ENCODE peak calls at places on chromosomes 6 and 20, in nine cellular contexts. One of them, this sample, is unnamed.

GRCh38 chr6:117919775-117920492 is 12.9 kb downstream of the SLC35F1 start:
- DNase-seq in HFF-Myc: no peak
- DNase-seq in left lung: no peak
- DNase-seq in gastrocnemius medialis: no peak
- DNase-seq in AG10803: no peak
- DNase-seq in AG09319: no peak
- DNase-seq in GM23338: peak
- DNase-seq in neural crest cell: peak
- DNase-seq in keratinocyte: no peak
- DNase-seq in this sample: no peak

GRCh38 chr6:110875548-110876169 is 1.1 kb downstream of the AMD1 start:
- DNase-seq in HFF-Myc: no peak
- DNase-seq in left lung: peak
- DNase-seq in gastrocnemius medialis: peak
- DNase-seq in AG10803: no peak
- DNase-seq in AG09319: no peak
- DNase-seq in GM23338: peak
- DNase-seq in neural crest cell: peak
- DNase-seq in keratinocyte: no peak
- DNase-seq in this sample: peak

GRCh38 chr6:114315841-114316595 is 26.8 kb downstream of the HS3ST5 start:
- DNase-seq in HFF-Myc: no peak
- DNase-seq in left lung: no peak
- DNase-seq in gastrocnemius medialis: no peak
- DNase-seq in AG10803: no peak
- DNase-seq in AG09319: no peak
- DNase-seq in GM23338: no peak
- DNase-seq in neural crest cell: no peak
- DNase-seq in keratinocyte: no peak
- DNase-seq in this sample: peak

GRCh38 chr20:7106910-7107309 is 339.4 kb downstream of the BMP2 start:
- DNase-seq in HFF-Myc: no peak
- DNase-seq in left lung: no peak
- DNase-seq in gastrocnemius medialis: no peak
- DNase-seq in AG10803: no peak
- DNase-seq in AG09319: no peak
- DNase-seq in GM23338: no peak
- DNase-seq in neural crest cell: no peak
- DNase-seq in keratinocyte: no peak
- DNase-seq in this sample: no peak

GRCh38 chr6:165220030-165220429 is 89.4 kb downstream of the C6orf118 start:
- DNase-seq in HFF-Myc: no peak
- DNase-seq in left lung: no peak
- DNase-seq in gastrocnemius medialis: no peak
- DNase-seq in AG10803: no peak
- DNase-seq in AG09319: no peak
- DNase-seq in GM23338: no peak
- DNase-seq in neural crest cell: no peak
- DNase-seq in keratinocyte: no peak
- DNase-seq in this sample: no peak

GRCh38 chr6:168408504-168409136 is 32.4 kb upstream of the SMOC2 start:
- DNase-seq in HFF-Myc: no peak
- DNase-seq in left lung: no peak
- DNase-seq in gastrocnemius medialis: no peak
- DNase-seq in AG10803: no peak
- DNase-seq in AG09319: no peak
- DNase-seq in GM23338: no peak
- DNase-seq in neural crest cell: no peak
- DNase-seq in keratinocyte: no peak
- DNase-seq in this sample: no peak

GRCh38 chr6:29887819-29888581 is 54.3 kb upstream of the HLA-A start:
- DNase-seq in HFF-Myc: no peak
- DNase-seq in left lung: peak
- DNase-seq in gastrocnemius medialis: peak
- DNase-seq in AG10803: peak
- DNase-seq in AG09319: no peak
- DNase-seq in GM23338: peak
- DNase-seq in neural crest cell: peak
- DNase-seq in keratinocyte: peak
- DNase-seq in this sample: peak

GRCh38 chr20:9220874-9221547 is 152.1 kb downstream of the PLCB4 start:
- DNase-seq in HFF-Myc: no peak
- DNase-seq in left lung: no peak
- DNase-seq in gastrocnemius medialis: no peak
- DNase-seq in AG10803: peak
- DNase-seq in AG09319: no peak
- DNase-seq in GM23338: peak
- DNase-seq in neural crest cell: no peak
- DNase-seq in keratinocyte: no peak
- DNase-seq in this sample: no peak

GRCh38 chr20:22411568-22412450 is 172.6 kb downstream of the FOXA2 start:
- DNase-seq in HFF-Myc: no peak
- DNase-seq in left lung: peak
- DNase-seq in gastrocnemius medialis: no peak
- DNase-seq in AG10803: peak
- DNase-seq in AG09319: peak
- DNase-seq in GM23338: no peak
- DNase-seq in neural crest cell: no peak
- DNase-seq in keratinocyte: no peak
- DNase-seq in this sample: no peak

GRCh38 chr6:135062735-135063134 is 8.1 kb upstream of the HBS1L start:
- DNase-seq in HFF-Myc: no peak
- DNase-seq in left lung: no peak
- DNase-seq in gastrocnemius medialis: no peak
- DNase-seq in AG10803: no peak
- DNase-seq in AG09319: no peak
- DNase-seq in GM23338: peak
- DNase-seq in neural crest cell: no peak
- DNase-seq in keratinocyte: no peak
- DNase-seq in this sample: no peak

GRCh38 chr6:169990095-169991030 is 238.9 kb downstream of the ERMARD start:
- DNase-seq in HFF-Myc: no peak
- DNase-seq in left lung: peak
- DNase-seq in gastrocnemius medialis: no peak
- DNase-seq in AG10803: no peak
- DNase-seq in AG09319: no peak
- DNase-seq in GM23338: no peak
- DNase-seq in neural crest cell: no peak
- DNase-seq in keratinocyte: no peak
- DNase-seq in this sample: peak

GRCh38 chr6:83539678-83540077 is 27.3 kb downstream of the PRSS35 start:
- DNase-seq in HFF-Myc: no peak
- DNase-seq in left lung: no peak
- DNase-seq in gastrocnemius medialis: no peak
- DNase-seq in AG10803: no peak
- DNase-seq in AG09319: no peak
- DNase-seq in GM23338: no peak
- DNase-seq in neural crest cell: no peak
- DNase-seq in keratinocyte: no peak
- DNase-seq in this sample: no peak

GRCh38 chr6:115190534-115190933 is 847.7 kb upstream of the HS3ST5 start:
- DNase-seq in HFF-Myc: no peak
- DNase-seq in left lung: no peak
- DNase-seq in gastrocnemius medialis: no peak
- DNase-seq in AG10803: no peak
- DNase-seq in AG09319: no peak
- DNase-seq in GM23338: no peak
- DNase-seq in neural crest cell: no peak
- DNase-seq in keratinocyte: no peak
- DNase-seq in this sample: no peak

GRCh38 chr6:152478377-152479010 is 158.7 kb downstream of the SYNE1 start:
- DNase-seq in HFF-Myc: no peak
- DNase-seq in left lung: no peak
- DNase-seq in gastrocnemius medialis: no peak
- DNase-seq in AG10803: no peak
- DNase-seq in AG09319: no peak
- DNase-seq in GM23338: no peak
- DNase-seq in neural crest cell: no peak
- DNase-seq in keratinocyte: no peak
- DNase-seq in this sample: no peak

GRCh38 chr20:45878076-45878731 is 2.8 kb upstream of the ZSWIM1 start:
- DNase-seq in HFF-Myc: peak
- DNase-seq in left lung: no peak
- DNase-seq in gastrocnemius medialis: no peak
- DNase-seq in AG10803: peak
- DNase-seq in AG09319: no peak
- DNase-seq in GM23338: no peak
- DNase-seq in neural crest cell: no peak
- DNase-seq in keratinocyte: no peak
- DNase-seq in this sample: no peak

GRCh38 chr6:74598473-74599393 is 607.1 kb downstream of the COL12A1 start:
- DNase-seq in HFF-Myc: no peak
- DNase-seq in left lung: no peak
- DNase-seq in gastrocnemius medialis: no peak
- DNase-seq in AG10803: peak
- DNase-seq in AG09319: no peak
- DNase-seq in GM23338: no peak
- DNase-seq in neural crest cell: no peak
- DNase-seq in keratinocyte: peak
- DNase-seq in this sample: no peak

GRCh38 chr6:162485464-162485863 is 242.1 kb downstream of the PRKN start:
- DNase-seq in HFF-Myc: no peak
- DNase-seq in left lung: no peak
- DNase-seq in gastrocnemius medialis: no peak
- DNase-seq in AG10803: no peak
- DNase-seq in AG09319: no peak
- DNase-seq in GM23338: no peak
- DNase-seq in neural crest cell: no peak
- DNase-seq in keratinocyte: no peak
- DNase-seq in this sample: no peak

GRCh38 chr6:42042108-42042507 is 8.2 kb upstream of the TAF8 start:
- DNase-seq in HFF-Myc: no peak
- DNase-seq in left lung: no peak
- DNase-seq in gastrocnemius medialis: no peak
- DNase-seq in AG10803: no peak
- DNase-seq in AG09319: no peak
- DNase-seq in GM23338: no peak
- DNase-seq in neural crest cell: no peak
- DNase-seq in keratinocyte: no peak
- DNase-seq in this sample: no peak
- TF ChIP-seq CTCF in HFF-Myc: no peak
- TF ChIP-seq CTCF in left lung: no peak
- TF ChIP-seq CTCF in gastrocnemius medialis: no peak
- TF ChIP-seq CTCF in AG10803: no peak
- TF ChIP-seq CTCF in AG09319: no peak
- TF ChIP-seq CTCF in GM23338: no peak
- TF ChIP-seq CTCF in neural crest cell: no peak
- TF ChIP-seq CTCF in keratinocyte: no peak
- TF ChIP-seq CTCF in this sample: no peak

DNA sequence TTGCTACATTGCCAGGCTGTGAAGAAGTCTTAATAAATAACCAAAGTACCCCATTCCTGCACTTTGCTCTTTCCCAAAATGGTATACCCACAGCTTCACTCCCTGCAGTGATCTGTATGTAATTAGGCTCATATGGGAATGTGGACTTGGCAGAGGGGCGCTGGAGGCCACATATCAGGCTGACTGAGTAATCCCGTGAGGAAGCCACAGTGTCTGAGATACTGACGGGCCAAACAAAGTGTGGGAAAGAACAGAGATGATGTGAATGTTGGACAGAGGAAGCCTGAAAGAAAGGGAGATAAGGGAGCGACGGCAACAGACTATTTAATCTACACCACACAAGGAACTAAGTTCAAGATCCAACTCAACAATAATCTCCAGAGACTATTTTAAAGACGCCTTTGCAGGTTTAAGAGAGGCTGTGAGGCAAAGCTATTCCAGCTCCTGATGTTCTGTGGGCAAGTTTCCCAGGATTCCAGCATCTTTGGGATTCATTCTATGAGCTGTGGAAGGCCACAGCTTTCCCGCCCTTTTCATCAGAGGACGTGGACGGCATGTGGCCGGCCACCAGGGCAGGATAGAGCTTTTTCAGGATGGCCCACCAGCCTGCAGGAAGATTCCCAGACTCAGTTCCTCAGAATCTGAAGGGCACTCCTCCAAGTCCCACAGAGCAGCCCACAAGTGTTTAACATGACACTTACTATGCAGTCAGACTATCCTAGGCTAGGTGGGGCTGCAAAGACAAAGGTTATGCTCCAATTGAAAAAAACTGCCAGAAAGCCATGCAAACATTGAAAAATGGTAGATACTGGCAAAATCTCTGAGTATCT is 237.5 kb downstream of the ATXN1 start:
- DNase-seq in HFF-Myc: no peak
- DNase-seq in left lung: no peak
- DNase-seq in gastrocnemius medialis: no peak
- DNase-seq in AG10803: peak
- DNase-seq in AG09319: peak
- DNase-seq in GM23338: no peak
- DNase-seq in neural crest cell: no peak
- DNase-seq in keratinocyte: no peak
- DNase-seq in this sample: no peak
- TF ChIP-seq CTCF in HFF-Myc: no peak
- TF ChIP-seq CTCF in left lung: no peak
- TF ChIP-seq CTCF in gastrocnemius medialis: no peak
- TF ChIP-seq CTCF in AG10803: no peak
- TF ChIP-seq CTCF in AG09319: no peak
- TF ChIP-seq CTCF in GM23338: no peak
- TF ChIP-seq CTCF in neural crest cell: no peak
- TF ChIP-seq CTCF in keratinocyte: no peak
- TF ChIP-seq CTCF in this sample: no peak

GRCh38 chr6:16403831-16404230 is 165.4 kb downstream of the GMPR start:
- DNase-seq in HFF-Myc: no peak
- DNase-seq in left lung: no peak
- DNase-seq in gastrocnemius medialis: no peak
- DNase-seq in AG10803: peak
- DNase-seq in AG09319: no peak
- DNase-seq in GM23338: no peak
- DNase-seq in neural crest cell: no peak
- DNase-seq in keratinocyte: no peak
- DNase-seq in this sample: no peak
- TF ChIP-seq CTCF in HFF-Myc: no peak
- TF ChIP-seq CTCF in left lung: no peak
- TF ChIP-seq CTCF in gastrocnemius medialis: no peak
- TF ChIP-seq CTCF in AG10803: peak
- TF ChIP-seq CTCF in AG09319: peak
- TF ChIP-seq CTCF in GM23338: peak
- TF ChIP-seq CTCF in neural crest cell: no peak
- TF ChIP-seq CTCF in keratinocyte: no peak
- TF ChIP-seq CTCF in this sample: no peak

GRCh38 chr6:129890164-129890563 is 29.0 kb upstream of the TMEM244 start:
- DNase-seq in HFF-Myc: no peak
- DNase-seq in left lung: no peak
- DNase-seq in gastrocnemius medialis: no peak
- DNase-seq in AG10803: peak
- DNase-seq in AG09319: no peak
- DNase-seq in GM23338: no peak
- DNase-seq in neural crest cell: no peak
- DNase-seq in keratinocyte: peak
- DNase-seq in this sample: no peak
- TF ChIP-seq CTCF in HFF-Myc: no peak
- TF ChIP-seq CTCF in left lung: no peak
- TF ChIP-seq CTCF in gastrocnemius medialis: no peak
- TF ChIP-seq CTCF in AG10803: no peak
- TF ChIP-seq CTCF in AG09319: no peak
- TF ChIP-seq CTCF in GM23338: no peak
- TF ChIP-seq CTCF in neural crest cell: no peak
- TF ChIP-seq CTCF in keratinocyte: no peak
- TF ChIP-seq CTCF in this sample: no peak

This sample was measured in mucosa of descending colon.